ENCODE peak calls at places on chromosomes 16 and 17, in eight cellular contexts. One of them, this sample, is unnamed.

GRCh38 chr16:86806838-86807351 is 228.5 kb downstream of the FOXL1 start:
- DNase-seq in bronchial epithelial cell: no peak
- DNase-seq in endothelial cell: no peak
- DNase-seq in Panc1: no peak
- DNase-seq in lower leg skin: no peak
- DNase-seq in omental fat pad: no peak
- DNase-seq in mucosa of descending colon: no peak
- DNase-seq in AG09309: no peak
- DNase-seq in this sample: peak

GRCh38 chr16:12440233-12440530 is 363.5 kb downstream of the CPPED1 start:
- DNase-seq in lower leg skin: no peak
- DNase-seq in Panc1: no peak
- DNase-seq in bronchial epithelial cell: no peak
- DNase-seq in mucosa of descending colon: no peak
- DNase-seq in endothelial cell: no peak
- DNase-seq in omental fat pad: no peak
- DNase-seq in AG09309: no peak
- DNase-seq in this sample: no peak

GRCh38 chr16:31064882-31065461 is 9.1 kb downstream of the ZNF668 start:
- DNase-seq in mucosa of descending colon: peak
- DNase-seq in lower leg skin: peak
- DNase-seq in omental fat pad: peak
- DNase-seq in endothelial cell: no peak
- DNase-seq in AG09309: peak
- DNase-seq in bronchial epithelial cell: peak
- DNase-seq in Panc1: no peak
- DNase-seq in this sample: no peak

GRCh38 chr16:54253118-54253517 is 33.5 kb downstream of the IRX3 start:
- DNase-seq in omental fat pad: no peak
- DNase-seq in bronchial epithelial cell: no peak
- DNase-seq in Panc1: no peak
- DNase-seq in AG09309: no peak
- DNase-seq in lower leg skin: no peak
- DNase-seq in endothelial cell: no peak
- DNase-seq in mucosa of descending colon: no peak
- DNase-seq in this sample: peak

GRCh38 chr17:79338589-79338988 is 264.0 kb downstream of the ENGASE start:
- DNase-seq in AG09309: no peak
- DNase-seq in endothelial cell: no peak
- DNase-seq in bronchial epithelial cell: peak
- DNase-seq in mucosa of descending colon: no peak
- DNase-seq in Panc1: no peak
- DNase-seq in lower leg skin: no peak
- DNase-seq in omental fat pad: no peak
- DNase-seq in this sample: no peak

GRCh38 chr16:17235147-17235817 is 235.5 kb downstream of the XYLT1 start:
- DNase-seq in endothelial cell: no peak
- DNase-seq in omental fat pad: no peak
- DNase-seq in lower leg skin: no peak
- DNase-seq in bronchial epithelial cell: no peak
- DNase-seq in Panc1: no peak
- DNase-seq in mucosa of descending colon: no peak
- DNase-seq in AG09309: no peak
- DNase-seq in this sample: no peak

GRCh38 chr17:79332011-79332410 is 257.4 kb downstream of the ENGASE start:
- DNase-seq in AG09309: no peak
- DNase-seq in endothelial cell: no peak
- DNase-seq in mucosa of descending colon: no peak
- DNase-seq in bronchial epithelial cell: no peak
- DNase-seq in Panc1: no peak
- DNase-seq in lower leg skin: no peak
- DNase-seq in omental fat pad: no peak
- DNase-seq in this sample: no peak

GRCh38 chr17:56319531-56319930 is 166.3 kb downstream of the ANKFN1 start:
- DNase-seq in lower leg skin: no peak
- DNase-seq in Panc1: peak
- DNase-seq in omental fat pad: no peak
- DNase-seq in AG09309: peak
- DNase-seq in bronchial epithelial cell: peak
- DNase-seq in mucosa of descending colon: peak
- DNase-seq in endothelial cell: no peak
- DNase-seq in this sample: no peak

GRCh38 chr16:88008835-88009234 is 57.6 kb downstream of the BANP start:
- DNase-seq in lower leg skin: no peak
- DNase-seq in AG09309: no peak
- DNase-seq in omental fat pad: no peak
- DNase-seq in bronchial epithelial cell: no peak
- DNase-seq in endothelial cell: no peak
- DNase-seq in mucosa of descending colon: no peak
- DNase-seq in Panc1: no peak
- DNase-seq in this sample: no peak

GRCh38 chr16:57165923-57166322 is 19.9 kb downstream of the PSME3IP1 start:
- DNase-seq in mucosa of descending colon: no peak
- DNase-seq in lower leg skin: no peak
- DNase-seq in Panc1: no peak
- DNase-seq in omental fat pad: no peak
- DNase-seq in AG09309: no peak
- DNase-seq in endothelial cell: no peak
- DNase-seq in bronchial epithelial cell: peak
- DNase-seq in this sample: no peak

GRCh38 chr17:48030531-48030930 is 7.1 kb downstream of the COPZ2 start:
- DNase-seq in bronchial epithelial cell: no peak
- DNase-seq in omental fat pad: no peak
- DNase-seq in AG09309: no peak
- DNase-seq in mucosa of descending colon: no peak
- DNase-seq in lower leg skin: no peak
- DNase-seq in endothelial cell: no peak
- DNase-seq in Panc1: no peak
- DNase-seq in this sample: no peak

GRCh38 chr16:68786685-68787418 is 49.8 kb downstream of the CDH1 start:
- DNase-seq in lower leg skin: peak
- DNase-seq in AG09309: peak
- DNase-seq in endothelial cell: no peak
- DNase-seq in bronchial epithelial cell: peak
- DNase-seq in Panc1: no peak
- DNase-seq in omental fat pad: no peak
- DNase-seq in mucosa of descending colon: no peak
- DNase-seq in this sample: no peak

GRCh38 chr16:76729525-76729924 is 452.3 kb downstream of the CNTNAP4 start:
- DNase-seq in lower leg skin: no peak
- DNase-seq in AG09309: no peak
- DNase-seq in Panc1: no peak
- DNase-seq in bronchial epithelial cell: peak
- DNase-seq in omental fat pad: no peak
- DNase-seq in endothelial cell: no peak
- DNase-seq in mucosa of descending colon: no peak
- DNase-seq in this sample: no peak

GRCh38 chr17:81350320-81350686 is 45.0 kb upstream of the BAHCC1 start:
- DNase-seq in lower leg skin: no peak
- DNase-seq in endothelial cell: no peak
- DNase-seq in Panc1: no peak
- DNase-seq in bronchial epithelial cell: peak
- DNase-seq in omental fat pad: no peak
- DNase-seq in AG09309: no peak
- DNase-seq in mucosa of descending colon: no peak
- DNase-seq in this sample: no peak

GRCh38 chr16:1940273-1941161 is 2.5 kb downstream of the MSRB1 start:
- DNase-seq in AG09309: no peak
- DNase-seq in lower leg skin: no peak
- DNase-seq in mucosa of descending colon: peak
- DNase-seq in endothelial cell: no peak
- DNase-seq in bronchial epithelial cell: no peak
- DNase-seq in omental fat pad: no peak
- DNase-seq in Panc1: no peak
- DNase-seq in this sample: no peak

GRCh38 chr16:84672276-84673202 is 24.2 kb downstream of the KLHL36 start:
- DNase-seq in omental fat pad: peak
- DNase-seq in bronchial epithelial cell: peak
- DNase-seq in AG09309: peak
- DNase-seq in lower leg skin: peak
- DNase-seq in Panc1: peak
- DNase-seq in endothelial cell: peak
- DNase-seq in mucosa of descending colon: peak
- DNase-seq in this sample: peak

GRCh38 chr16:66427871-66428681 is 981 bp downstream of the BEAN1 start:
- DNase-seq in Panc1: no peak
- DNase-seq in AG09309: no peak
- DNase-seq in omental fat pad: no peak
- DNase-seq in bronchial epithelial cell: no peak
- DNase-seq in mucosa of descending colon: peak
- DNase-seq in endothelial cell: peak
- DNase-seq in lower leg skin: no peak
- DNase-seq in this sample: no peak

GRCh38 chr17:12659500-12659899 is 6.2 kb upstream of the MYOCD start:
- DNase-seq in AG09309: peak
- DNase-seq in lower leg skin: no peak
- DNase-seq in Panc1: no peak
- DNase-seq in bronchial epithelial cell: peak
- DNase-seq in endothelial cell: no peak
- DNase-seq in omental fat pad: no peak
- DNase-seq in mucosa of descending colon: no peak
- DNase-seq in this sample: no peak

GRCh38 chr16:54080524-54081008 is 206.0 kb downstream of the IRX3 start:
- DNase-seq in AG09309: peak
- DNase-seq in mucosa of descending colon: no peak
- DNase-seq in lower leg skin: peak
- DNase-seq in bronchial epithelial cell: peak
- DNase-seq in omental fat pad: no peak
- DNase-seq in endothelial cell: no peak
- DNase-seq in Panc1: peak
- DNase-seq in this sample: no peak

GRCh38 chr17:28999216-28999615 is 6.6 kb downstream of the SEZ6 start:
- DNase-seq in omental fat pad: no peak
- DNase-seq in Panc1: no peak
- DNase-seq in endothelial cell: no peak
- DNase-seq in lower leg skin: no peak
- DNase-seq in bronchial epithelial cell: no peak
- DNase-seq in AG09309: no peak
- DNase-seq in mucosa of descending colon: no peak
- DNase-seq in this sample: no peak

GRCh38 chr16:85582177-85582888 is 30.8 kb upstream of the GSE1 start:
- DNase-seq in lower leg skin: no peak
- DNase-seq in mucosa of descending colon: no peak
- DNase-seq in Panc1: no peak
- DNase-seq in bronchial epithelial cell: no peak
- DNase-seq in omental fat pad: no peak
- DNase-seq in endothelial cell: no peak
- DNase-seq in AG09309: no peak
- DNase-seq in this sample: no peak

GRCh38 chr16:3954411-3954921 is 74.0 kb upstream of the CREBBP start:
- DNase-seq in AG09309: no peak
- DNase-seq in Panc1: no peak
- DNase-seq in bronchial epithelial cell: peak
- DNase-seq in lower leg skin: no peak
- DNase-seq in mucosa of descending colon: no peak
- DNase-seq in omental fat pad: no peak
- DNase-seq in endothelial cell: no peak
- DNase-seq in this sample: no peak

GRCh38 chr17:79632432-79632735 is 21.5 kb upstream of the RBFOX3 start:
- DNase-seq in endothelial cell: no peak
- DNase-seq in AG09309: no peak
- DNase-seq in Panc1: no peak
- DNase-seq in bronchial epithelial cell: no peak
- DNase-seq in lower leg skin: no peak
- DNase-seq in omental fat pad: no peak
- DNase-seq in mucosa of descending colon: no peak
- DNase-seq in this sample: peak

GRCh38 chr16:88651276-88651988 is 579 bp upstream of the CYBA start:
- DNase-seq in endothelial cell: peak
- DNase-seq in lower leg skin: peak
- DNase-seq in Panc1: peak
- DNase-seq in AG09309: no peak
- DNase-seq in bronchial epithelial cell: no peak
- DNase-seq in mucosa of descending colon: peak
- DNase-seq in omental fat pad: no peak
- DNase-seq in this sample: no peak

GRCh38 chr16:30551781-30552180 is 6.4 kb downstream of the ZNF764 start:
- DNase-seq in lower leg skin: no peak
- DNase-seq in AG09309: no peak
- DNase-seq in endothelial cell: no peak
- DNase-seq in bronchial epithelial cell: no peak
- DNase-seq in mucosa of descending colon: no peak
- DNase-seq in omental fat pad: no peak
- DNase-seq in Panc1: no peak
- DNase-seq in this sample: no peak

GRCh38 chr17:61491981-61492380 is 39.8 kb downstream of the TBX4 start:
- DNase-seq in bronchial epithelial cell: no peak
- DNase-seq in lower leg skin: no peak
- DNase-seq in AG09309: no peak
- DNase-seq in omental fat pad: no peak
- DNase-seq in mucosa of descending colon: no peak
- DNase-seq in endothelial cell: no peak
- DNase-seq in Panc1: no peak
- DNase-seq in this sample: no peak
- TF ChIP-seq CTCF in bronchial epithelial cell: no peak
- TF ChIP-seq CTCF in lower leg skin: no peak
- TF ChIP-seq CTCF in AG09309: no peak
- TF ChIP-seq CTCF in omental fat pad: no peak
- TF ChIP-seq CTCF in mucosa of descending colon: no peak
- TF ChIP-seq CTCF in endothelial cell: no peak
- TF ChIP-seq CTCF in Panc1: no peak
- TF ChIP-seq CTCF in this sample: no peak

GRCh38 chr17:45051060-45051719 is at the start of gene DCAKD:
- DNase-seq in endothelial cell: peak
- DNase-seq in omental fat pad: peak
- DNase-seq in lower leg skin: peak
- DNase-seq in mucosa of descending colon: peak
- DNase-seq in AG09309: peak
- DNase-seq in Panc1: no peak
- DNase-seq in bronchial epithelial cell: peak
- DNase-seq in this sample: peak
- TF ChIP-seq CTCF in endothelial cell: peak
- TF ChIP-seq CTCF in omental fat pad: no peak
- TF ChIP-seq CTCF in lower leg skin: no peak
- TF ChIP-seq CTCF in mucosa of descending colon: no peak
- TF ChIP-seq CTCF in AG09309: no peak
- TF ChIP-seq CTCF in Panc1: no peak
- TF ChIP-seq CTCF in bronchial epithelial cell: no peak
- TF ChIP-seq CTCF in this sample: no peak

GRCh38 chr17:82388223-82388921 is 16.8 kb downstream of the UTS2R start:
- DNase-seq in endothelial cell: no peak
- DNase-seq in omental fat pad: no peak
- DNase-seq in mucosa of descending colon: peak
- DNase-seq in bronchial epithelial cell: no peak
- DNase-seq in AG09309: no peak
- DNase-seq in lower leg skin: no peak
- DNase-seq in Panc1: no peak
- DNase-seq in this sample: no peak
- TF ChIP-seq CTCF in endothelial cell: no peak
- TF ChIP-seq CTCF in omental fat pad: no peak
- TF ChIP-seq CTCF in mucosa of descending colon: no peak
- TF ChIP-seq CTCF in bronchial epithelial cell: no peak
- TF ChIP-seq CTCF in AG09309: no peak
- TF ChIP-seq CTCF in lower leg skin: no peak
- TF ChIP-seq CTCF in Panc1: no peak
- TF ChIP-seq CTCF in this sample: no peak

DNA sequence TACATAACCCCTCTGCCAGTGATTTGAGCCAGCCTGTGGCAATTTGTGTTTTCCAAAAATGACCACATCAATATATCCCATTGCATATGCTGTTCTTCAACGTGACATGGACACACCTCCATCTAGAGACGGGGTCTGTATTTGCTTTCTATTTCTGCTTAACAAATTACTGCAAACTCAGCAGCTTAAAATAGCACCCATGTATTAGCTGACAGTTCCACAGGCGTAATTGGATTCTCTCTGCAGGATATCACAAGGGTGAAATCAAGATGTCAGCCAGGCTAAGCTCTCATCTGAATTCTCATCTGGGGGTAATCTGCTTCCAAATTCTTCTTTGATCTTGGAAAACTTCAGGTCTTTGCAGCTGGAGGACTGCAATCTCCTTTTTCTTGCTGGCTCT is 8.3 kb downstream of the KRT9 start:
- DNase-seq in mucosa of descending colon: no peak
- DNase-seq in omental fat pad: no peak
- DNase-seq in AG09309: no peak
- DNase-seq in lower leg skin: no peak
- DNase-seq in bronchial epithelial cell: no peak
- DNase-seq in Panc1: no peak
- DNase-seq in endothelial cell: no peak
- DNase-seq in this sample: no peak
- TF ChIP-seq CTCF in mucosa of descending colon: no peak
- TF ChIP-seq CTCF in omental fat pad: no peak
- TF ChIP-seq CTCF in AG09309: no peak
- TF ChIP-seq CTCF in lower leg skin: no peak
- TF ChIP-seq CTCF in bronchial epithelial cell: no peak
- TF ChIP-seq CTCF in Panc1: no peak
- TF ChIP-seq CTCF in endothelial cell: no peak
- TF ChIP-seq CTCF in this sample: no peak